ENCODE peak calls at places on chromosomes 16 and 17, in seven cellular contexts. G is aorta, S is testis, K is mesenchymal stem cell, B is heart left ventricle, C is SJCRH30, P is cardiac muscle cell. Y is an unnamed sample.
A peak's percentile ranks its signal among the peaks of the same experiment; 100 is the strongest.

GRCh38 chr17:2828396-2829038 is 32.3 kb downstream of the RAP1GAP2 start:
- DNase-seq in B (peak; percentile 78), C (peak; percentile 68), S (peak; percentile 73), K (peak; percentile 31), G (peak; percentile 76), P (peak; percentile 52), Y (peak; percentile 75)

GRCh38 chr17:58410714-58411407 is 6.5 kb downstream of the RNF43 start:
- DNase-seq in B (no peak), S (no peak), P (no peak), G (no peak), K (no peak), C (no peak), Y (no peak)

GRCh38 chr17:66964930-66965800 is 658 bp downstream of the CACNG4 start:
- DNase-seq in K (no peak), S (peak; percentile 44), G (no peak), P (peak; percentile 19), B (no peak), C (peak; percentile 52), Y (no peak)

GRCh38 chr17:29038511-29039300 is 4.2 kb upstream of the PIPOX start:
- DNase-seq in C (peak; percentile 96), G (no peak), K (no peak), P (no peak), S (no peak), B (no peak), Y (no peak)

GRCh38 chr17:10171057-10171456 is 27.3 kb downstream of the GAS7 start:
- DNase-seq in P (peak; percentile 37), C (no peak), B (peak; percentile 34), G (peak; percentile 59), K (no peak), S (peak; percentile 20), Y (no peak)

GRCh38 chr17:4449736-4450135 is 16.0 kb downstream of the SPNS3 start:
- DNase-seq in S (peak; percentile 55), G (no peak), K (no peak), P (no peak), C (no peak), B (no peak), Y (no peak)

GRCh38 chr17:51322390-51323029 is 62.2 kb downstream of the UTP18 start:
- DNase-seq in C (peak; percentile 37), B (no peak), P (peak; percentile 51), S (no peak), G (no peak), K (no peak), Y (peak; percentile 43)

GRCh38 chr17:32007463-32008298 is 498 bp downstream of the LRRC37B start:
- DNase-seq in K (peak; percentile 33), B (peak; percentile 32), C (peak; percentile 64), P (peak; percentile 29), S (peak; percentile 67), G (peak; percentile 53), Y (no peak)

GRCh38 chr16:75526032-75526790 is 9.7 kb downstream of the CHST5 start:
- DNase-seq in P (no peak), S (no peak), B (no peak), K (no peak), C (no peak), G (peak; percentile 4), Y (no peak)

GRCh38 chr16:22191089-22191965 is 14.8 kb upstream of the EEF2K start:
- DNase-seq in S (peak; percentile 100), G (peak; percentile 100), C (peak; percentile 96), B (peak; percentile 99), P (peak; percentile 99), K (peak; percentile 98), Y (peak; percentile 78)

GRCh38 chr17:61391595-61392291 is 7.9 kb upstream of the TBX2 start:
- DNase-seq in G (peak; percentile 37), K (no peak), S (no peak), C (no peak), B (no peak), P (no peak), Y (no peak)

GRCh38 chr16:54542805-54543504 is 256.4 kb upstream of the IRX3 start:
- DNase-seq in S (no peak), G (no peak), P (no peak), B (no peak), K (no peak), C (no peak), Y (no peak)

GRCh38 chr16:4535627-4536108 is 2.9 kb downstream of the CDIP1 start:
- DNase-seq in P (no peak), C (no peak), G (no peak), S (no peak), B (no peak), K (no peak), Y (no peak)

GRCh38 chr16:72976747-72977064 is 71.2 kb downstream of the ZFHX3 start:
- DNase-seq in C (no peak), K (no peak), S (no peak), P (no peak), B (no peak), G (no peak), Y (no peak)

GRCh38 chr16:24098896-24099295 is 157.2 kb upstream of the CACNG3 start:
- DNase-seq in S (no peak), G (no peak), P (no peak), C (no peak), B (no peak), K (no peak), Y (no peak)

GRCh38 chr16:85645021-85645589 is 32.0 kb downstream of the GSE1 start:
- DNase-seq in B (no peak), G (no peak), K (no peak), C (no peak), P (no peak), S (no peak), Y (no peak)

GRCh38 chr17:45029096-45029495 is 22.3 kb downstream of the DCAKD start:
- DNase-seq in B (no peak), S (no peak), C (no peak), G (no peak), K (no peak), P (no peak), Y (no peak)

GRCh38 chr17:58060596-58061191 is 22.5 kb upstream of the DYNLL2 start:
- DNase-seq in B (peak; percentile 65), C (peak; percentile 32), P (peak; percentile 78), S (peak; percentile 72), G (peak; percentile 46), K (no peak), Y (no peak)

GRCh38 chr16:62503073-62503472 is 466.8 kb upstream of the CDH8 start:
- DNase-seq in S (no peak), B (no peak), C (no peak), K (no peak), P (no peak), G (no peak), Y (no peak)

GRCh38 chr17:40443196-40443987 is at the start of gene IGFBP4:
- DNase-seq in C (peak; percentile 56), K (peak; percentile 85), S (peak; percentile 79), G (peak; percentile 91), P (peak; percentile 86), B (peak; percentile 86), Y (no peak)

GRCh38 chr17:70336411-70336810 is 167.1 kb downstream of the KCNJ2 start:
- DNase-seq in P (no peak), C (no peak), K (no peak), B (no peak), G (no peak), S (no peak), Y (no peak)

DNA sequence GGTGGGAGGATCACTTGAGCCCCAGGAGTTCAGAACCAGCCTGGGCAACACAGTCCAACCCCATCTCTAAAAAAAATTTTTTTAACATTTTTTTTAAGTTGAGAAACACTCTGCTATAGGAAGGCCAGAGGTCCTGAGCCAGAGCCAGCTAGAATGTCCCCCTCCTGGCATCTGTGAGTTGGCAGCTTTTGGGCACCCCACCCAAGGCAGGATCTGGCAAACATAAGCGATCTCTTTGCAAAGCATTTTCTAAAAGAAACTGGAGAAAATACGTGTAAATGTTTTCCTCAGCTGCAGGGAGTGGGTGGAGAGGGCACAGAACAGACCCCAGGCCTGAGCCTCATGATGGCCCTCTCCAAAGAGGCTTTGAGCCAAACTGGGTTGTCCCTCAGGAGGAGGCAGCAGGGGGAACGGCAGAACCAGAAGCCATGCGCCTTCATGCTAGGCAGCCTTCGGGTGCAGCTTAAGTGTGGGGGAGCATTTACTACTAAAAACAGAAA is 11.7 kb downstream of the CAVIN1 start:
- DNase-seq in K (no peak), S (no peak), C (no peak), G (no peak), P (no peak), B (no peak), Y (no peak)
- H3K4me1 ChIP-seq in K (peaks cover 32% of the 10 kb centered on the region), S (peaks cover 38% of the 10 kb centered on the region), C (peaks cover 30% of the 10 kb centered on the region), G (no peaks in the 10 kb centered on the region), P (no peaks in the 10 kb centered on the region), B (peaks cover 97% of the 10 kb centered on the region), Y (peaks cover 1% of the 10 kb centered on the region)

GRCh38 chr16:1634541-1634940 is 22.4 kb downstream of the CRAMP1 start:
- DNase-seq in K (no peak), C (no peak), P (no peak), B (no peak), G (no peak), S (no peak), Y (no peak)
- H3K36me3 ChIP-seq in K (peaks cover 78% of the 10 kb centered on the region), C (peaks cover 18% of the 10 kb centered on the region), P (peaks cover 42% of the 10 kb centered on the region), B (peaks cover 73% of the 10 kb centered on the region), G (no peaks in the 10 kb centered on the region), S (no peaks in the 10 kb centered on the region), Y (peaks cover 23% of the 10 kb centered on the region)

GRCh38 chr17:47701603-47702002 is 7.6 kb downstream of the TBKBP1 start:
- DNase-seq in K (no peak), S (no peak), P (no peak), B (no peak), G (peak; percentile 30), C (no peak), Y (no peak)
- H3K27ac ChIP-seq in K (no peak overlapping the region), S (no peak overlapping the region), P (peak overlapping the region; percentile 66), B (no peak overlapping the region), G (no peak overlapping the region), C (no peak overlapping the region), Y (no peak overlapping the region)

GRCh38 chr17:75783803-75784472 is 668 bp upstream of the UNK start:
- DNase-seq in S (peak; percentile 40), G (peak; percentile 69), P (no peak), K (no peak), B (no peak), C (no peak), Y (no peak)
- H3K4me1 ChIP-seq in S (peaks cover 26% of the 10 kb centered on the region), G (no peaks in the 10 kb centered on the region), P (peaks cover 28% of the 10 kb centered on the region), K (peaks cover 14% of the 10 kb centered on the region), B (peaks cover 41% of the 10 kb centered on the region), C (peaks cover 11% of the 10 kb centered on the region), Y (peaks cover 3% of the 10 kb centered on the region)

GRCh38 chr16:89268585-89268984 is 51.1 kb downstream of the ZNF778 start:
- DNase-seq in K (no peak), B (no peak), P (no peak), G (no peak), C (no peak), S (no peak), Y (no peak)
- H3K36me3 ChIP-seq in K (peaks cover 67% of the 10 kb centered on the region), B (peaks cover 61% of the 10 kb centered on the region), P (peaks cover 21% of the 10 kb centered on the region), G (no peaks in the 10 kb centered on the region), C (peaks cover 74% of the 10 kb centered on the region), S (peaks cover 2% of the 10 kb centered on the region), Y (peaks cover 19% of the 10 kb centered on the region)